ENCODE peak calls at places on chromosome 20, in nine cellular contexts. W is heart left ventricle; L is CD4-positive, CD25-positive, alpha-beta regulatory T cell; X is A549; S is H1; U is PC-9; Y is substantia nigra; T is OCI-LY7; H is HCT116. G is an unnamed sample.

GRCh38 chr20:7195704-7196103 is 428.2 kb downstream of the BMP2 start:
- DNase-seq in L (no peak), H (no peak), X (peak), W (no peak), T (no peak), Y (no peak), S (no peak), U (no peak), G (no peak)

GRCh38 chr20:61572789-61573188 is 320.7 kb downstream of the CDH4 start:
- DNase-seq in W (no peak), H (no peak), U (no peak), Y (no peak), T (no peak), X (no peak), S (no peak), L (no peak), G (no peak)

GRCh38 chr20:45629496-45630100 is at the start of gene WFDC10A:
- DNase-seq in W (peak), T (peak), H (peak), X (peak), S (peak), U (peak), L (no peak), Y (no peak), G (peak)

GRCh38 chr20:33065785-33066184 is 12.1 kb downstream of the BPIFB3 start:
- DNase-seq in L (no peak), S (no peak), W (no peak), T (no peak), U (no peak), Y (no peak), X (no peak), H (no peak), G (no peak)

GRCh38 chr20:46501337-46501942 is 11.9 kb downstream of the ZNF334 start:
- DNase-seq in W (no peak), Y (no peak), H (no peak), S (no peak), U (no peak), X (no peak), T (no peak), L (no peak), G (no peak)

GRCh38 chr20:51640743-51641142 is 98.2 kb upstream of the NFATC2 start:
- DNase-seq in T (no peak), U (no peak), W (no peak), L (no peak), S (no peak), H (no peak), Y (no peak), X (no peak), G (no peak)

GRCh38 chr20:59042151-59042795 is at the start of gene PRELID3B:
- DNase-seq in S (no peak), L (no peak), U (peak), T (peak), X (peak), H (no peak), W (peak), Y (no peak), G (no peak)

GRCh38 chr20:54092021-54092420 is 21.6 kb upstream of the BCAS1 start:
- DNase-seq in U (no peak), L (no peak), X (no peak), T (no peak), H (no peak), W (no peak), Y (no peak), S (no peak), G (no peak)

GRCh38 chr20:22578221-22579118 is 5.9 kb downstream of the FOXA2 start:
- DNase-seq in Y (no peak), W (no peak), T (no peak), U (no peak), X (peak), H (no peak), S (no peak), L (no peak), G (no peak)

GRCh38 chr20:42308980-42309524 is 690.9 kb upstream of the CHD6 start:
- DNase-seq in S (no peak), Y (no peak), U (no peak), X (no peak), H (no peak), W (no peak), T (no peak), L (no peak), G (no peak)

GRCh38 chr20:48197034-48197433 is 411.8 kb upstream of the SULF2 start:
- DNase-seq in W (no peak), H (no peak), U (no peak), S (no peak), Y (no peak), T (no peak), L (no peak), X (no peak), G (no peak)

GRCh38 chr20:39879296-39879695 is 809.7 kb downstream of the MAFB start:
- DNase-seq in S (no peak), U (no peak), W (no peak), Y (no peak), L (no peak), H (no peak), T (no peak), X (no peak), G (no peak)

GRCh38 chr20:20690676-20691476 is 21.6 kb downstream of the RALGAPA2 start:
- DNase-seq in Y (no peak), H (no peak), T (no peak), W (no peak), U (no peak), S (no peak), X (no peak), L (no peak), G (no peak)

GRCh38 chr20:31237763-31238162 is 19.7 kb upstream of the DEFB115 start:
- DNase-seq in H (no peak), U (no peak), T (no peak), Y (no peak), W (no peak), S (no peak), L (no peak), X (no peak), G (no peak)

GRCh38 chr20:4053071-4053470 is 37.7 kb upstream of the RNF24 start:
- DNase-seq in S (no peak), H (no peak), W (no peak), X (no peak), T (no peak), L (no peak), Y (no peak), U (no peak), G (no peak)

GRCh38 chr20:4052554-4052953 is 37.2 kb upstream of the RNF24 start:
- DNase-seq in L (no peak), H (no peak), Y (no peak), X (no peak), W (no peak), U (no peak), S (no peak), T (no peak), G (no peak)

GRCh38 chr20:4051413-4052138 is 36.2 kb upstream of the RNF24 start:
- DNase-seq in T (no peak), Y (no peak), X (no peak), L (no peak), S (no peak), H (no peak), W (no peak), U (no peak), G (no peak)

GRCh38 chr20:4053516-4053919 is 38.2 kb upstream of the RNF24 start:
- DNase-seq in S (no peak), T (no peak), H (no peak), X (no peak), Y (no peak), L (no peak), W (no peak), U (no peak), G (no peak)

GRCh38 chr20:4052139-4052480 is 36.8 kb upstream of the RNF24 start:
- DNase-seq in U (no peak), S (no peak), Y (no peak), T (no peak), L (no peak), W (no peak), X (no peak), H (no peak), G (no peak)
- H3K27ac ChIP-seq in U (no peak), S (no peak), Y (no peak), T (no peak), L (no peak), W (peak), X (no peak), H (no peak), G (no peak)

GRCh38 chr20:49700411-49701185 is 13.1 kb downstream of the B4GALT5 start:
- DNase-seq in L (no peak), W (no peak), T (no peak), Y (no peak), H (peak), U (peak), S (no peak), X (peak), G (no peak)
- H3K27ac ChIP-seq in L (peak), W (no peak), T (no peak), Y (no peak), H (peak), U (peak), S (no peak), X (peak), G (no peak)

DNA sequence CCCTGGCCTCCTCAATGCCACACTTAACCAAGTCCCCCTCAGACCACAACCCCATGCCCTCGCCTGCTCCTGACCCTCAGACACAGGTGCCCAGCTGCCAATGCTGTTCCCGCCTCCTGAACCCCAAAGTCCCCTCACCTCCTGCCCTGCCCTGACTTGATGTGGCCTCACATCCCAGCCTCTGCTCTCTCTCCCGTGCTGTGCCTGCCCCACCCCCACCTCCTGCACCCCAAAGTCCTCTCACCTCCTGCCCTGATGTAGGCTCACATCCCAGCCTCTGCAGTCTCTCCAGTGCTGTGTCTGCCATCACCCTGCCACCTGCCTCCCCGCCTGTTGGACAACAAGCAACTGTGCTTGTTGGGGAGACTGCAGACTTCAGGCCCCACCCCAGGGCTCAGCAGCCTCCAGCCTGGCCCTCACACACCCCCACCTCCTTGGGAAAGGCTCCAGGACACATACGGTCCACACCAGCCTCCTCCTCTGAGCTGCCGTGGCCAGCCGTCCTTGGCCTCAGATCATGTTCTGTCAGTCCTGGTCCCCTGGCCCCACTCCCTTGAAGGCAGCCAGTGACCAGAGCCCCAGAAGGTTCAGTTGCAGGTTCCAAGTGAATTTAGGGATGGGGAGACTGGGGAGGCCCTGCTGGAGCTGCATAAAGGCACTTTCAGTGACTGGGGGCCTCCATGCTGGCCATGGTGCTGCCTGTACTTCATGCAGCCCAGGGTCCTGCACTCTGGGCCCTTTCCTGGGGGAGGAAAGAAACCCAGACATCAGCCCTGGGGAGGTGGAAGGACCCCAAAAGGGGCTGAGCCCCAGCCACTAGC is 28.4 kb downstream of the YTHDF1 start:
- DNase-seq in Y (no peak), W (peak), L (no peak), U (no peak), T (no peak), S (no peak), X (no peak), H (no peak), G (no peak)
- H3K27ac ChIP-seq in Y (no peak), W (no peak), L (no peak), U (no peak), T (no peak), S (no peak), X (no peak), H (no peak), G (no peak)

GRCh38 chr20:402496-402885 is 5.6 kb upstream of the RBCK1 start:
- DNase-seq in H (no peak), X (no peak), L (no peak), U (no peak), Y (no peak), W (no peak), S (no peak), T (peak), G (no peak)
- H3K27ac ChIP-seq in H (no peak), X (peak), L (no peak), U (peak), Y (no peak), W (no peak), S (no peak), T (peak), G (no peak)

GRCh38 chr20:13883425-13883824 is 98.6 kb downstream of the NDUFAF5 start:
- DNase-seq in U (no peak), T (no peak), H (no peak), X (no peak), W (no peak), L (no peak), S (no peak), Y (no peak), G (no peak)
- H3K27ac ChIP-seq in U (no peak), T (no peak), H (no peak), X (no peak), W (no peak), L (no peak), S (no peak), Y (no peak), G (no peak)

GRCh38 chr20:38615283-38615682 is 13.7 kb downstream of the ARHGAP40 start:
- DNase-seq in X (no peak), L (no peak), T (no peak), Y (no peak), U (no peak), W (no peak), S (no peak), H (no peak), G (no peak)

GRCh38 chr20:38616457-38616856 is 14.8 kb downstream of the ARHGAP40 start:
- DNase-seq in H (no peak), W (no peak), T (no peak), Y (no peak), X (no peak), S (no peak), L (no peak), U (no peak), G (no peak)

GRCh38 chr20:38620501-38620900 is 18.9 kb downstream of the ARHGAP40 start:
- DNase-seq in H (no peak), Y (no peak), X (no peak), S (no peak), L (no peak), W (no peak), T (no peak), U (no peak), G (no peak)

GRCh38 chr20:38617830-38618196 is 16.2 kb downstream of the ARHGAP40 start:
- DNase-seq in L (no peak), H (no peak), W (no peak), U (no peak), X (no peak), T (no peak), S (no peak), Y (no peak), G (no peak)

DNA sequence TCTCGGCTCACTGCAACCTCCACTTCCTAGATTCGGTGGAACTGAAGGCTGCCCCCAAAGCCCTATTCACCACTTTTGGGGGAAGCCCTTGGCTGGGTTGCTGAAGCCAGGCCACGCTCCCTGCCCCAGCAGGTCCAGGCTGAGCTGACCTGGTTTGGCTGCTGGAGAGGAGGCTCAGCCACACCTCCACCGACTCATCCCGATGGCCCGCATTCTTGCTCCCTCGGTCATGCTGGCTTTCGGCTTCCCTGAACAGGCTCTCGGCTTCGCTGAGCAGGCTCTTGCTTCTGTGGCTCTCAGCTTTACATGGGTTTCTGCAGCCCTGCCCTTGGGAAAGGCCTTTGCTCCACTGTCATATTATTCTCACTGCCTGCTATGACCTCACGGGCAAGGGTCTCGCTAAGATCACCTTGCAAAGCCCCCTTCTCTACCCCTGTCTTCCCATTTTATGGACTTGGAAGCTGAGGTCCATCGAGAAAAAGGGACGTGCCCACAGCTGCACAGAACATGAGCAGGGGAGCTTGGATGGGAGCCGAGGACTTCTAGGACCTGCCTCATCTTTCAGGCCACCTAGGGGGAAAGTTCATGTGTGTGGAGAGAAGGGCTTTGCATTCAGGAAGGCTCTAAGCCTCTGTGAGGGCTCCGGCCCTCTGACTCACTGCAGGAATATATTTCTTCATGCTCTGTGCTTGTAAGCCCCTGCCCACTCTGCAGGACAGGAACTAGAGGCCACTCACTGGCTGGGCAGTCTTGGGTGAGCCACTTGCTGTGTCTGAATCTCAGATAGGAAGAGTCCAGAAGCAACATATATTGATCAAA is 15.6 kb downstream of the ARHGAP40 start:
- DNase-seq in U (peak), W (no peak), S (no peak), Y (no peak), H (no peak), T (no peak), L (no peak), X (peak), G (no peak)
- H3K27ac ChIP-seq in U (peak), W (no peak), S (no peak), Y (no peak), H (no peak), T (no peak), L (no peak), X (no peak), G (no peak)

GRCh38 chr20:44382641-44383040 is 27.1 kb downstream of the HNF4A start:
- DNase-seq in X (peak), L (no peak), S (no peak), W (no peak), U (no peak), H (no peak), Y (no peak), T (no peak), G (no peak)
- H3K27ac ChIP-seq in X (peak), L (no peak), S (no peak), W (no peak), U (no peak), H (no peak), Y (no peak), T (no peak), G (no peak)

GRCh38 chr20:11003341-11003740 is 329.5 kb upstream of the JAG1 start:
- DNase-seq in S (no peak), W (no peak), Y (no peak), U (no peak), L (no peak), H (no peak), X (no peak), T (no peak), G (no peak)

GRCh38 chr20:10998476-10998875 is 324.7 kb upstream of the JAG1 start:
- DNase-seq in T (no peak), L (no peak), H (no peak), U (no peak), X (no peak), W (no peak), S (no peak), Y (no peak), G (no peak)

GRCh38 chr20:11000416-11000815 is 326.6 kb upstream of the JAG1 start:
- DNase-seq in T (no peak), X (no peak), H (no peak), U (no peak), Y (no peak), L (no peak), W (no peak), S (no peak), G (no peak)

GRCh38 chr20:11001767-11002540 is 328.2 kb upstream of the JAG1 start:
- DNase-seq in T (no peak), W (no peak), S (peak), X (peak), L (no peak), H (peak), Y (no peak), U (peak), G (no peak)
- H3K27ac ChIP-seq in T (no peak), W (no peak), S (no peak), X (peak), L (no peak), H (peak), Y (no peak), U (peak), G (no peak)

G was measured in iPS DF 6.9.